ENCODE peak calls at places on chromosomes 5 and 9, in five cellular contexts. A is NCI-H146, H is DMS53, L is psoas muscle, Y is Caco-2. O is an unnamed sample.

GRCh38 chr5:30041831-30042385 is 1151.6 kb upstream of the CDH6 start:
- DNase-seq in L (no peak), A (peak), H (peak), Y (no peak), O (no peak)

GRCh38 chr5:29939988-29940387 is 1253.5 kb upstream of the CDH6 start:
- DNase-seq in A (no peak), Y (no peak), L (no peak), H (no peak), O (no peak)

GRCh38 chr5:128920345-128921215 is 44.7 kb upstream of the SLC27A6 start:
- DNase-seq in H (peak), L (no peak), Y (no peak), A (no peak), O (no peak)

GRCh38 chr9:37775216-37775919 is 9.5 kb downstream of the EXOSC3 start:
- DNase-seq in A (no peak), H (no peak), Y (no peak), L (no peak), O (no peak)

GRCh38 chr9:109908459-109909390 is 128.7 kb downstream of the PALM2AKAP2 start:
- DNase-seq in L (no peak), A (no peak), H (no peak), Y (no peak), O (no peak)

GRCh38 chr9:34656992-34657391 is 5.0 kb downstream of the IL11RA start:
- DNase-seq in A (no peak), L (no peak), Y (no peak), H (no peak), O (no peak)

GRCh38 chr5:1479581-1480188 is 34.4 kb upstream of the SLC6A3 start:
- DNase-seq in L (peak), H (peak), Y (peak), A (no peak), O (peak)

GRCh38 chr9:114370251-114370984 is 17.4 kb downstream of the AKNA start:
- DNase-seq in Y (no peak), L (no peak), A (no peak), H (no peak), O (no peak)

GRCh38 chr9:38018964-38019602 is 49.9 kb downstream of the SHB start:
- DNase-seq in A (no peak), Y (peak), H (peak), L (no peak), O (peak)

GRCh38 chr5:172443441-172444109 is 10.8 kb downstream of the SH3PXD2B start:
- DNase-seq in H (peak), Y (no peak), A (no peak), L (peak), O (peak)

GRCh38 chr9:92911496-92912475 is 33.9 kb upstream of the ZNF484 start:
- DNase-seq in H (peak), Y (no peak), L (no peak), A (peak), O (no peak)

GRCh38 chr9:35771943-35772342 is 17.9 kb upstream of the MSMP start:
- DNase-seq in L (no peak), A (peak), Y (peak), H (peak), O (no peak)

GRCh38 chr5:147037517-147038205 is 159.1 kb upstream of the PPP2R2B start:
- DNase-seq in A (no peak), Y (no peak), H (peak), L (no peak), O (no peak)

GRCh38 chr5:123120197-123120596 is 31.2 kb downstream of the PRDM6 start:
- DNase-seq in L (no peak), A (no peak), H (peak), Y (peak), O (no peak)